ENCODE peak calls at places on chromosomes 11 and 22, in eight cellular contexts. G, K, T, L, W, O, N and Z are unnamed samples.
A peak's percentile ranks its signal among the peaks of the same experiment; 100 is the strongest.

GRCh38 chr11:24264868-24265267 is 232.0 kb upstream of the LUZP2 start:
- DNase-seq in K (no peak), W (no peak), L (no peak), G (no peak), O (no peak), N (no peak), T (no peak), Z (no peak)

GRCh38 chr11:120316880-120317688 is 8.0 kb upstream of the TLCD5 start:
- DNase-seq in N (peak; percentile 82), G (peak; percentile 48), K (peak; percentile 86), T (peak; percentile 42), W (peak; percentile 84), O (no peak), L (peak; percentile 78), Z (no peak)

GRCh38 chr22:42026705-42027104 is 28.1 kb downstream of the WBP2NL start:
- DNase-seq in L (no peak), O (no peak), N (no peak), T (peak; percentile 31), W (no peak), K (no peak), G (no peak), Z (no peak)

GRCh38 chr11:119101367-119101758 is 290 bp downstream of the DPAGT1 start:
- DNase-seq in G (no peak), T (peak; percentile 61), O (no peak), K (no peak), N (no peak), W (no peak), L (no peak), Z (no peak)

GRCh38 chr11:116162541-116163230 is 610.1 kb downstream of the BUD13 start:
- DNase-seq in T (peak; percentile 52), O (no peak), N (no peak), K (no peak), W (no peak), G (no peak), L (no peak), Z (no peak)

GRCh38 chr22:26065847-26066246 is 103.4 kb upstream of the SEZ6L start:
- DNase-seq in G (no peak), K (no peak), N (no peak), W (no peak), T (no peak), O (no peak), L (no peak), Z (no peak)

GRCh38 chr11:84137960-84138359 is 851.8 kb upstream of the CCDC90B start:
- DNase-seq in W (no peak), K (no peak), O (no peak), G (no peak), N (no peak), T (no peak), L (no peak), Z (no peak)

GRCh38 chr11:45301537-45302246 is 15.6 kb upstream of the SYT13 start:
- DNase-seq in W (no peak), L (no peak), T (no peak), O (no peak), G (no peak), K (no peak), N (no peak), Z (no peak)

GRCh38 chr11:2739531-2740274 is 39.9 kb upstream of the KCNQ1OT1 start:
- DNase-seq in N (no peak), T (no peak), W (peak; percentile 14), K (no peak), L (no peak), O (no peak), G (no peak), Z (no peak)

GRCh38 chr22:46390652-46391301 is 55.3 kb downstream of the TRMU start:
- DNase-seq in N (peak; percentile 73), T (no peak), L (peak; percentile 69), K (no peak), G (peak; percentile 68), O (no peak), W (no peak), Z (no peak)
- TF ChIP-seq CTCF in N (peak; percentile 73), T (no peak), L (peak; percentile 46), K (peak; percentile 34), G (peak; percentile 57), O (no peak), W (no peak), Z (no peak)

DNA sequence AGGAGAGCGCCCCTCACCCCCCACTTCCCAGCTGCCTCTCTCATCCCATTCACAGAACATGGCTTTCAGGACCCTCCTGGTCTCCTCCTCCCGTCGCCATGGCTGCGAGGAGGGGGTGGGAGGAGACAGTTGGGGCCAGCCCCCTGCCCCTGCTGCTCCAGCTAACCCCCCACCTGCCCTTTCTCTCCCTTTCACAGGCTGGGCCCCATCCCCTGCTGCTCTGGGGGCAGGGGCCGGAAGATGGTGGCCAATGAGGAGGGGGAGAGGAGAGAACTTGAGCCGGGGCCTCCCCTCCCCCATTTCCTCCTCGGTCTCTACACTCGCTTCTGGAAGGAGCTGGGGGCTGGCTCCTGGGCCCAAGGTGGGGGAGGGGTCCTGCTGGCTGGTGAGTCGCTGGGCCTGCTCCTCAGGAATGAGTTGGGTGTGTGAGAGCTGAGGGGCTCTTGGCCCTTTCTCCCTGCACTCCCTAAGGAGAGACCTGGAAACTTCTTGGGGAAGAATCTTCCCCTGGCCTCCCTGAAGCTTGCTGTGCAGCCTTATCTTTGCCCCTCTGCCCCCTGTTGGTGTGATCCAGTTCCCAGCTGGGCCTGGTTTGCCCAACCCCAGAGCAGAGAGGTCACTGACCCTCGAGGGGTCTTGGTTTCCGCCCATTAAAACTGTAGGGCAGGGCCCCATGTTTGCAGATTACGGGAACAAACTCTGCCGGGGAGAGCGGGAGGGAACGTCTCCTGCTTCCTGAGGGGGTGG is 10.2 kb downstream of the YPEL4 start:
- DNase-seq in W (no peak), O (no peak), G (peak; percentile 71), L (peak; percentile 84), K (no peak), T (peak; percentile 97), N (no peak), Z (no peak)
- TF ChIP-seq CTCF in W (no peak), O (no peak), G (no peak), L (no peak), K (peak; percentile 13), T (no peak), N (no peak), Z (no peak)

GRCh38 chr11:16605971-16606783 is 132.3 kb upstream of the C11orf58 start:
- DNase-seq in G (peak; percentile 94), W (peak; percentile 93), T (peak; percentile 92), K (peak; percentile 92), L (peak; percentile 91), O (no peak), N (peak; percentile 93), Z (peak; percentile 79)

GRCh38 chr11:16605440-16605970 is 132.9 kb upstream of the C11orf58 start:
- DNase-seq in T (peak; percentile 60), G (peak; percentile 51), N (peak; percentile 37), K (peak; percentile 66), W (peak; percentile 54), O (no peak), L (peak; percentile 23), Z (no peak)

GRCh38 chr11:16604784-16605439 is 133.5 kb upstream of the C11orf58 start:
- DNase-seq in T (peak; percentile 50), G (peak; percentile 49), O (no peak), W (peak; percentile 74), K (peak; percentile 82), N (peak; percentile 56), L (peak; percentile 49), Z (no peak)

GRCh38 chr11:16603890-16604783 is 134.3 kb upstream of the C11orf58 start:
- DNase-seq in K (peak; percentile 73), T (peak; percentile 49), W (peak; percentile 63), G (peak; percentile 55), L (peak; percentile 42), N (peak; percentile 51), O (no peak), Z (peak; percentile 32)

GRCh38 chr11:16603245-16603644 is 135.2 kb upstream of the C11orf58 start:
- DNase-seq in T (peak; percentile 19), N (peak; percentile 32), K (no peak), L (no peak), G (no peak), O (no peak), W (no peak), Z (no peak)
- TF ChIP-seq CTCF in T (no peak), N (no peak), K (no peak), L (no peak), G (no peak), O (no peak), W (no peak), Z (no peak)

GRCh38 chr11:32331098-32331497 is 104.2 kb downstream of the WT1 start:
- DNase-seq in L (peak; percentile 58), G (no peak), W (no peak), O (no peak), N (no peak), T (no peak), K (no peak), Z (no peak)

GRCh38 chr11:32332990-32333334 is 102.4 kb downstream of the WT1 start:
- DNase-seq in L (no peak), K (no peak), O (no peak), G (no peak), T (no peak), N (no peak), W (no peak), Z (no peak)

GRCh38 chr11:32333335-32333991 is 101.9 kb downstream of the WT1 start:
- DNase-seq in N (peak; percentile 3), W (peak; percentile 72), L (peak; percentile 64), K (peak; percentile 81), T (peak; percentile 79), O (no peak), G (peak; percentile 68), Z (peak; percentile 46)

GRCh38 chr11:32331792-32332191 is 103.5 kb downstream of the WT1 start:
- DNase-seq in W (no peak), G (no peak), T (no peak), N (no peak), O (no peak), L (no peak), K (no peak), Z (no peak)

DNA sequence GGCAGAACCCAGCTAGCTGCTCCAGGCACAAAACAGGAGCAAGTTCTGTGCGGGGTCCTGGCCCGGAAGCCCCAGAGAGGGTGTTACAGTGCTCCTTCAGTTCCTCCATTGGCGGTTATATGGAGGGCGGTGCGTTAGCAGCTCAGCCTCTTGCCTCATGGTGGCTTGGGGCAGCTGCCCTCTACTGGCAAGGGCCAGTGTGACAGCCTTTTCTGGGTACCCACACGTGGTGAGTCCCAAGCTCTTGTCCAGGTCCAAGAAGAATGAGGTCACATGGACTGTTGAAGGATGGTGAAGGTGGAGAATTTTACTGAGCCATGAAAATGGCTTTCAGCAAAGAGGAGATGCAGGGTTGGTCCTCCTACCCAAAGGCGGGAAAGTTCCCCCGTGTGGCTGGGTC is 100.5 kb downstream of the WT1 start:
- DNase-seq in T (peak; percentile 82), K (no peak), N (peak; percentile 4), W (peak; percentile 52), L (no peak), O (no peak), G (no peak), Z (no peak)
- TF ChIP-seq CTCF in T (peak; percentile 59), K (peak; percentile 30), N (peak; percentile 22), W (no peak), L (peak; percentile 31), O (no peak), G (no peak), Z (peak; percentile 25)